ENCODE peak calls at places on chromosome 4, in five cellular contexts. One of them, this sample, is unnamed.

GRCh38 chr4:25029479-25030282 is 1.1 kb downstream of the LGI2 start:
- DNase-seq in right atrium auricular region: no peak
- DNase-seq in tibial artery: no peak
- DNase-seq in CD4-positive, alpha-beta T cell: no peak
- DNase-seq in WTC11: no peak
- DNase-seq in this sample: no peak

GRCh38 chr4:84224522-84224921 is 274.6 kb downstream of the NKX6-1 start:
- DNase-seq in CD4-positive, alpha-beta T cell: no peak
- DNase-seq in right atrium auricular region: no peak
- DNase-seq in WTC11: no peak
- DNase-seq in tibial artery: no peak
- DNase-seq in this sample: no peak

GRCh38 chr4:98784947-98785693 is 126.7 kb upstream of the TSPAN5 start:
- DNase-seq in tibial artery: no peak
- DNase-seq in WTC11: no peak
- DNase-seq in CD4-positive, alpha-beta T cell: no peak
- DNase-seq in right atrium auricular region: no peak
- DNase-seq in this sample: no peak

GRCh38 chr4:168150651-168151050 is 58.3 kb downstream of the ANXA10 start:
- DNase-seq in WTC11: no peak
- DNase-seq in CD4-positive, alpha-beta T cell: no peak
- DNase-seq in right atrium auricular region: no peak
- DNase-seq in tibial artery: no peak
- DNase-seq in this sample: no peak

GRCh38 chr4:39568805-39569204 is 41.6 kb upstream of the UGDH start:
- DNase-seq in CD4-positive, alpha-beta T cell: no peak
- DNase-seq in tibial artery: no peak
- DNase-seq in right atrium auricular region: no peak
- DNase-seq in WTC11: no peak
- DNase-seq in this sample: no peak

GRCh38 chr4:107853444-107854325 is 29.0 kb downstream of the SGMS2 start:
- DNase-seq in tibial artery: no peak
- DNase-seq in right atrium auricular region: no peak
- DNase-seq in CD4-positive, alpha-beta T cell: no peak
- DNase-seq in WTC11: no peak
- DNase-seq in this sample: no peak

GRCh38 chr4:110516106-110516922 is 40.4 kb downstream of the ENPEP start:
- DNase-seq in WTC11: peak
- DNase-seq in right atrium auricular region: peak
- DNase-seq in CD4-positive, alpha-beta T cell: peak
- DNase-seq in tibial artery: peak
- DNase-seq in this sample: no peak

GRCh38 chr4:37797923-37798322 is 28.6 kb upstream of the PGM2 start:
- DNase-seq in right atrium auricular region: no peak
- DNase-seq in CD4-positive, alpha-beta T cell: no peak
- DNase-seq in tibial artery: no peak
- DNase-seq in WTC11: no peak
- DNase-seq in this sample: no peak

GRCh38 chr4:80094191-80094590 is 21.2 kb upstream of the ANTXR2 start:
- DNase-seq in WTC11: no peak
- DNase-seq in right atrium auricular region: no peak
- DNase-seq in CD4-positive, alpha-beta T cell: no peak
- DNase-seq in tibial artery: no peak
- DNase-seq in this sample: no peak

GRCh38 chr4:54660145-54660535 is 2.4 kb downstream of the KIT start:
- DNase-seq in right atrium auricular region: no peak
- DNase-seq in tibial artery: no peak
- DNase-seq in CD4-positive, alpha-beta T cell: no peak
- DNase-seq in WTC11: no peak
- DNase-seq in this sample: no peak

GRCh38 chr4:54657194-54657555 is 582 bp upstream of the KIT start:
- DNase-seq in tibial artery: no peak
- DNase-seq in right atrium auricular region: no peak
- DNase-seq in WTC11: peak
- DNase-seq in CD4-positive, alpha-beta T cell: no peak
- DNase-seq in this sample: no peak

GRCh38 chr4:54659213-54660144 is 1.7 kb downstream of the KIT start:
- DNase-seq in tibial artery: no peak
- DNase-seq in right atrium auricular region: no peak
- DNase-seq in CD4-positive, alpha-beta T cell: no peak
- DNase-seq in WTC11: no peak
- DNase-seq in this sample: no peak

GRCh38 chr4:54657556-54658313 is at the start of gene KIT:
- DNase-seq in right atrium auricular region: no peak
- DNase-seq in tibial artery: peak
- DNase-seq in CD4-positive, alpha-beta T cell: peak
- DNase-seq in WTC11: peak
- DNase-seq in this sample: peak

GRCh38 chr4:54658321-54659093 is 750 bp downstream of the KIT start:
- DNase-seq in CD4-positive, alpha-beta T cell: no peak
- DNase-seq in WTC11: peak
- DNase-seq in tibial artery: peak
- DNase-seq in right atrium auricular region: no peak
- DNase-seq in this sample: peak
- TF ChIP-seq CTCF in CD4-positive, alpha-beta T cell: no peak
- TF ChIP-seq CTCF in WTC11: no peak
- TF ChIP-seq CTCF in tibial artery: peak
- TF ChIP-seq CTCF in right atrium auricular region: peak
- TF ChIP-seq CTCF in this sample: peak

GRCh38 chr4:21134994-21135393 is 434.7 kb downstream of the PACRGL start:
- DNase-seq in WTC11: no peak
- DNase-seq in CD4-positive, alpha-beta T cell: no peak
- DNase-seq in right atrium auricular region: no peak
- DNase-seq in tibial artery: no peak
- DNase-seq in this sample: no peak
- TF ChIP-seq CTCF in WTC11: peak
- TF ChIP-seq CTCF in CD4-positive, alpha-beta T cell: no peak
- TF ChIP-seq CTCF in right atrium auricular region: peak
- TF ChIP-seq CTCF in tibial artery: peak
- TF ChIP-seq CTCF in this sample: peak

GRCh38 chr4:163901305-163901704 is 406.8 kb downstream of the TMA16 start:
- DNase-seq in WTC11: no peak
- DNase-seq in CD4-positive, alpha-beta T cell: no peak
- DNase-seq in right atrium auricular region: no peak
- DNase-seq in tibial artery: no peak
- DNase-seq in this sample: no peak
- TF ChIP-seq CTCF in WTC11: no peak
- TF ChIP-seq CTCF in CD4-positive, alpha-beta T cell: no peak
- TF ChIP-seq CTCF in right atrium auricular region: no peak
- TF ChIP-seq CTCF in tibial artery: no peak
- TF ChIP-seq CTCF in this sample: no peak

GRCh38 chr4:42617030-42617429 is 39.9 kb downstream of the ATP8A1 start:
- DNase-seq in CD4-positive, alpha-beta T cell: no peak
- DNase-seq in tibial artery: no peak
- DNase-seq in WTC11: no peak
- DNase-seq in right atrium auricular region: no peak
- DNase-seq in this sample: no peak

GRCh38 chr4:42616576-42616975 is 40.3 kb downstream of the ATP8A1 start:
- DNase-seq in CD4-positive, alpha-beta T cell: no peak
- DNase-seq in tibial artery: no peak
- DNase-seq in WTC11: no peak
- DNase-seq in right atrium auricular region: no peak
- DNase-seq in this sample: no peak

GRCh38 chr4:42612898-42613297 is 44.0 kb downstream of the ATP8A1 start:
- DNase-seq in WTC11: no peak
- DNase-seq in tibial artery: no peak
- DNase-seq in CD4-positive, alpha-beta T cell: no peak
- DNase-seq in right atrium auricular region: no peak
- DNase-seq in this sample: no peak

GRCh38 chr4:42615131-42615776 is 41.7 kb downstream of the ATP8A1 start:
- DNase-seq in WTC11: no peak
- DNase-seq in tibial artery: no peak
- DNase-seq in right atrium auricular region: no peak
- DNase-seq in CD4-positive, alpha-beta T cell: no peak
- DNase-seq in this sample: no peak

GRCh38 chr4:42618018-42618417 is 38.9 kb downstream of the ATP8A1 start:
- DNase-seq in CD4-positive, alpha-beta T cell: no peak
- DNase-seq in WTC11: no peak
- DNase-seq in right atrium auricular region: no peak
- DNase-seq in tibial artery: no peak
- DNase-seq in this sample: no peak
- TF ChIP-seq CTCF in CD4-positive, alpha-beta T cell: no peak
- TF ChIP-seq CTCF in WTC11: no peak
- TF ChIP-seq CTCF in right atrium auricular region: no peak
- TF ChIP-seq CTCF in tibial artery: no peak
- TF ChIP-seq CTCF in this sample: no peak

GRCh38 chr4:129394635-129395034 is 298.7 kb downstream of the C4orf33 start:
- DNase-seq in tibial artery: no peak
- DNase-seq in CD4-positive, alpha-beta T cell: no peak
- DNase-seq in right atrium auricular region: no peak
- DNase-seq in WTC11: no peak
- DNase-seq in this sample: no peak
- TF ChIP-seq CTCF in tibial artery: no peak
- TF ChIP-seq CTCF in CD4-positive, alpha-beta T cell: no peak
- TF ChIP-seq CTCF in right atrium auricular region: no peak
- TF ChIP-seq CTCF in WTC11: no peak
- TF ChIP-seq CTCF in this sample: no peak

GRCh38 chr4:70559216-70559830 is 32.7 kb upstream of the AMBN start:
- DNase-seq in WTC11: peak
- DNase-seq in right atrium auricular region: no peak
- DNase-seq in tibial artery: no peak
- DNase-seq in CD4-positive, alpha-beta T cell: peak
- DNase-seq in this sample: no peak
- TF ChIP-seq CTCF in WTC11: peak
- TF ChIP-seq CTCF in right atrium auricular region: peak
- TF ChIP-seq CTCF in tibial artery: peak
- TF ChIP-seq CTCF in CD4-positive, alpha-beta T cell: peak
- TF ChIP-seq CTCF in this sample: peak